ENCODE peak calls at places on chromosome 18, in six cellular contexts. One of them, this sample, is unnamed.
A peak's percentile ranks its signal among the peaks of the same experiment; 100 is the strongest.

GRCh38 chr18:78972385-78972918 is 7.2 kb upstream of the SALL3 start:
- DNase-seq in fibroblast of villous mesenchyme: no peak
- DNase-seq in Peyer's patch: no peak
- DNase-seq in spleen: no peak
- DNase-seq in AG10803: no peak
- DNase-seq in astrocyte of the cerebellum: no peak
- DNase-seq in this sample: no peak

GRCh38 chr18:42414756-42415454 is 459.9 kb downstream of the PIK3C3 start:
- DNase-seq in fibroblast of villous mesenchyme: peak; percentile 91
- DNase-seq in Peyer's patch: no peak
- DNase-seq in spleen: no peak
- DNase-seq in AG10803: peak; percentile 17
- DNase-seq in astrocyte of the cerebellum: peak; percentile 65
- DNase-seq in this sample: no peak

GRCh38 chr18:42654561-42654960 is 460.9 kb downstream of the RIT2 start:
- DNase-seq in fibroblast of villous mesenchyme: no peak
- DNase-seq in Peyer's patch: no peak
- DNase-seq in spleen: no peak
- DNase-seq in AG10803: no peak
- DNase-seq in astrocyte of the cerebellum: no peak
- DNase-seq in this sample: no peak

GRCh38 chr18:10029711-10030110 is 115.9 kb downstream of the VAPA start:
- DNase-seq in fibroblast of villous mesenchyme: no peak
- DNase-seq in Peyer's patch: no peak
- DNase-seq in spleen: no peak
- DNase-seq in AG10803: no peak
- DNase-seq in astrocyte of the cerebellum: no peak
- DNase-seq in this sample: no peak

GRCh38 chr18:57925706-57926105 is 118.3 kb upstream of the NEDD4L start:
- DNase-seq in fibroblast of villous mesenchyme: peak; percentile 34
- DNase-seq in Peyer's patch: no peak
- DNase-seq in spleen: no peak
- DNase-seq in AG10803: peak; percentile 45
- DNase-seq in astrocyte of the cerebellum: peak; percentile 9
- DNase-seq in this sample: peak; percentile 24

GRCh38 chr18:23743733-23744333 is 54.6 kb downstream of the LAMA3 start:
- DNase-seq in fibroblast of villous mesenchyme: no peak
- DNase-seq in Peyer's patch: no peak
- DNase-seq in spleen: no peak
- DNase-seq in AG10803: no peak
- DNase-seq in astrocyte of the cerebellum: no peak
- DNase-seq in this sample: no peak

GRCh38 chr18:62531931-62532330 is 9.1 kb downstream of the ZCCHC2 start:
- DNase-seq in fibroblast of villous mesenchyme: no peak
- DNase-seq in Peyer's patch: no peak
- DNase-seq in spleen: no peak
- DNase-seq in AG10803: no peak
- DNase-seq in astrocyte of the cerebellum: no peak
- DNase-seq in this sample: no peak

GRCh38 chr18:3305354-3305762 is 43.4 kb downstream of the MYL12B start:
- DNase-seq in fibroblast of villous mesenchyme: peak; percentile 99
- DNase-seq in Peyer's patch: no peak
- DNase-seq in spleen: no peak
- DNase-seq in AG10803: peak; percentile 95
- DNase-seq in astrocyte of the cerebellum: peak; percentile 96
- DNase-seq in this sample: peak; percentile 93

GRCh38 chr18:3151379-3152264 is 68.1 kb downstream of the MYOM1 start:
- DNase-seq in fibroblast of villous mesenchyme: peak; percentile 50
- DNase-seq in Peyer's patch: no peak
- DNase-seq in spleen: no peak
- DNase-seq in AG10803: peak; percentile 32
- DNase-seq in astrocyte of the cerebellum: peak; percentile 9
- DNase-seq in this sample: no peak

GRCh38 chr18:8501044-8501443 is 108.2 kb upstream of the RAB12 start:
- DNase-seq in fibroblast of villous mesenchyme: peak; percentile 59
- DNase-seq in Peyer's patch: no peak
- DNase-seq in spleen: no peak
- DNase-seq in AG10803: no peak
- DNase-seq in astrocyte of the cerebellum: no peak
- DNase-seq in this sample: no peak

GRCh38 chr18:25349926-25350560 is 1.9 kb downstream of the ZNF521 start:
- DNase-seq in fibroblast of villous mesenchyme: peak; percentile 4
- DNase-seq in Peyer's patch: no peak
- DNase-seq in spleen: peak; percentile 75
- DNase-seq in AG10803: peak; percentile 15
- DNase-seq in astrocyte of the cerebellum: no peak
- DNase-seq in this sample: no peak

GRCh38 chr18:75200071-75200470 is 8.9 kb downstream of the PTGR3 start:
- DNase-seq in fibroblast of villous mesenchyme: no peak
- DNase-seq in Peyer's patch: no peak
- DNase-seq in spleen: no peak
- DNase-seq in AG10803: no peak
- DNase-seq in astrocyte of the cerebellum: no peak
- DNase-seq in this sample: no peak

GRCh38 chr18:6650063-6650462 is 79.5 kb upstream of the ARHGAP28 start:
- DNase-seq in fibroblast of villous mesenchyme: no peak
- DNase-seq in Peyer's patch: no peak
- DNase-seq in spleen: no peak
- DNase-seq in AG10803: no peak
- DNase-seq in astrocyte of the cerebellum: no peak
- DNase-seq in this sample: no peak

GRCh38 chr18:12086249-12086648 is 7.4 kb upstream of the ANKRD62 start:
- DNase-seq in fibroblast of villous mesenchyme: no peak
- DNase-seq in Peyer's patch: no peak
- DNase-seq in spleen: peak; percentile 74
- DNase-seq in AG10803: no peak
- DNase-seq in astrocyte of the cerebellum: no peak
- DNase-seq in this sample: no peak

GRCh38 chr18:69957071-69957620 is 9.5 kb upstream of the CD226 start:
- DNase-seq in fibroblast of villous mesenchyme: no peak
- DNase-seq in Peyer's patch: no peak
- DNase-seq in spleen: no peak
- DNase-seq in AG10803: no peak
- DNase-seq in astrocyte of the cerebellum: no peak
- DNase-seq in this sample: no peak

GRCh38 chr18:50627594-50628542 is 68.0 kb downstream of the MAPK4 start:
- DNase-seq in fibroblast of villous mesenchyme: no peak
- DNase-seq in Peyer's patch: no peak
- DNase-seq in spleen: no peak
- DNase-seq in AG10803: no peak
- DNase-seq in astrocyte of the cerebellum: no peak
- DNase-seq in this sample: no peak

GRCh38 chr18:51933903-51934302 is 406.1 kb upstream of the DCC start:
- DNase-seq in fibroblast of villous mesenchyme: no peak
- DNase-seq in Peyer's patch: no peak
- DNase-seq in spleen: no peak
- DNase-seq in AG10803: no peak
- DNase-seq in astrocyte of the cerebellum: no peak
- DNase-seq in this sample: no peak

GRCh38 chr18:48790226-48790863 is 160.4 kb downstream of the SMAD7 start:
- DNase-seq in fibroblast of villous mesenchyme: no peak
- DNase-seq in Peyer's patch: no peak
- DNase-seq in spleen: peak; percentile 77
- DNase-seq in AG10803: no peak
- DNase-seq in astrocyte of the cerebellum: no peak
- DNase-seq in this sample: no peak

GRCh38 chr18:32770181-32770650 is 2.6 kb downstream of the KLHL14 start:
- DNase-seq in fibroblast of villous mesenchyme: no peak
- DNase-seq in Peyer's patch: peak; percentile 59
- DNase-seq in spleen: peak; percentile 85
- DNase-seq in AG10803: no peak
- DNase-seq in astrocyte of the cerebellum: no peak
- DNase-seq in this sample: no peak

GRCh38 chr18:79197531-79197930 is 128.3 kb downstream of the ATP9B start:
- DNase-seq in fibroblast of villous mesenchyme: no peak
- DNase-seq in Peyer's patch: no peak
- DNase-seq in spleen: no peak
- DNase-seq in AG10803: no peak
- DNase-seq in astrocyte of the cerebellum: no peak
- DNase-seq in this sample: no peak

GRCh38 chr18:31399336-31400032 is 22.9 kb downstream of the DSG4 start:
- DNase-seq in fibroblast of villous mesenchyme: no peak
- DNase-seq in Peyer's patch: no peak
- DNase-seq in spleen: no peak
- DNase-seq in AG10803: no peak
- DNase-seq in astrocyte of the cerebellum: peak; percentile 60
- DNase-seq in this sample: no peak

GRCh38 chr18:23495723-23496440 is 7.4 kb upstream of the RMC1 start:
- DNase-seq in fibroblast of villous mesenchyme: no peak
- DNase-seq in Peyer's patch: no peak
- DNase-seq in spleen: no peak
- DNase-seq in AG10803: no peak
- DNase-seq in astrocyte of the cerebellum: no peak
- DNase-seq in this sample: no peak

GRCh38 chr18:23693849-23694248 is 4.6 kb downstream of the LAMA3 start:
- DNase-seq in fibroblast of villous mesenchyme: no peak
- DNase-seq in Peyer's patch: no peak
- DNase-seq in spleen: no peak
- DNase-seq in AG10803: no peak
- DNase-seq in astrocyte of the cerebellum: no peak
- DNase-seq in this sample: no peak

GRCh38 chr18:79906706-79907105 is 44.7 kb downstream of the SLC66A2 start:
- DNase-seq in fibroblast of villous mesenchyme: no peak
- DNase-seq in Peyer's patch: no peak
- DNase-seq in spleen: no peak
- DNase-seq in AG10803: no peak
- DNase-seq in astrocyte of the cerebellum: no peak
- DNase-seq in this sample: no peak

GRCh38 chr18:49447810-49448745 is 12.4 kb downstream of the DYM start:
- DNase-seq in fibroblast of villous mesenchyme: peak; percentile 77
- DNase-seq in Peyer's patch: no peak
- DNase-seq in spleen: no peak
- DNase-seq in AG10803: peak; percentile 70
- DNase-seq in astrocyte of the cerebellum: peak; percentile 32
- DNase-seq in this sample: no peak

GRCh38 chr18:62710417-62710816 is 4.9 kb upstream of the PHLPP1 start:
- DNase-seq in fibroblast of villous mesenchyme: peak; percentile 23
- DNase-seq in Peyer's patch: no peak
- DNase-seq in spleen: no peak
- DNase-seq in AG10803: peak; percentile 58
- DNase-seq in astrocyte of the cerebellum: no peak
- DNase-seq in this sample: no peak

GRCh38 chr18:5890261-5890605 is 5.1 kb downstream of the TMEM200C start:
- DNase-seq in fibroblast of villous mesenchyme: no peak
- DNase-seq in Peyer's patch: no peak
- DNase-seq in spleen: no peak
- DNase-seq in AG10803: no peak
- DNase-seq in astrocyte of the cerebellum: no peak
- DNase-seq in this sample: no peak

DNA sequence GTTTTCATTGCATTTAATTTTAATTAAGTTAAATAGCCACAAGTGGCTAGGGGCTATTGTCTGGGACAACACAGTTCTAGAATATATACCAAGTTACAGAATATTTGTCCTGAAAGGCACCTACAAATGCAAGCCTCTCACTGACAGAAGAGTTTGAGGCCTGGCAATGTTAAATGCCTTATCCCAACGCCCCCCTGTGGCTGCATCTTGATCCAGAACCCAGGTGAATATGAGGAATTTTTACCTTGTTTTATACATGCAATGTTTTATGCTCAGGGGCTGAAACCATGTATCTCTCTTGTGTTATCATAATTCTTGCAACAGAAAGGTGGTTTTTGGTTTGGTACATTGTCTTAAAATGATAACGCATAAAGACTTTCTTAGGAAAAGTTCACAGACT is 71.8 kb upstream of the SEC11C start:
- DNase-seq in fibroblast of villous mesenchyme: peak; percentile 48
- DNase-seq in Peyer's patch: peak; percentile 31
- DNase-seq in spleen: no peak
- DNase-seq in AG10803: no peak
- DNase-seq in astrocyte of the cerebellum: no peak
- DNase-seq in this sample: no peak
- TF ChIP-seq CTCF in fibroblast of villous mesenchyme: peak; percentile 64
- TF ChIP-seq CTCF in Peyer's patch: peak; percentile 21
- TF ChIP-seq CTCF in spleen: peak; percentile 4
- TF ChIP-seq CTCF in AG10803: peak; percentile 44
- TF ChIP-seq CTCF in astrocyte of the cerebellum: peak; percentile 61
- TF ChIP-seq CTCF in this sample: peak; percentile 63

DNA sequence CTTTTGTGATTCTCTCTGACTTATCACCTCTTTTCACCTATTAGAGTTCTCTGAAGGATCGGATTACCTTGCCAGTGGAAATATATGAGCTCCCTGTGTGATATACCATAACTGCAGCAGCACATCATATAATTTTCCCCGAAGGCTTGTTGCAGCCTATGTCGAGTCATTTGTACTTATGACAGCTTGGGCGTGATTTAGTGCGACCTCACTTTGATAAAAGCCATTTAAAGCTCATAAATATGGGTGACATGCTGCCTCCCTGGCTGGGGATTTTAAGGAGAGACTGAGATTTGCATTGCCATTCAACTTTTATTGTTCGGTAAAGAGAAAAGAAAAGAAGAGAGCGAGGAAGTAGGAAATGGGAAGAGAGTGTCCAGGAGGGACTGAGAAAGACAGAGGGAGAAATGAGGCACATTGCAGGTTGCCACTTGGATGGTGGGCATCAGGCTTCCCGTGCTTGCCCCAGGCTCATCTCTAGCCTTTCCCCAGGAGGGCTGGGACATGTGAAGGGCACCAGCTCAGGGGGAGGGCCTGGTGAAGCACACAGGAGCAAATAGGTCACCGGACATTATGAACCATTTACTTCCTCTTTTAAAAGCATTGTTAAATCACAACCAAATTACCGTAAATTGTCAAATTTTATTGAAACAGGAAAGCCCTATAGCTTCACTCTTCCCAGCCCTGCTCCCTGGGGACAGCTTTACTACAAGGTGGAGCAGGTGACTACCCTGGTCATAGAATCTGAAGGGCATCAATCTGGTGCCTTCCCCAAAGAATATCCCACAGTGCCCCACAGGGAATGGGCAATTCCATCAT is 161.3 kb downstream of the SETBP1 start:
- DNase-seq in fibroblast of villous mesenchyme: no peak
- DNase-seq in Peyer's patch: peak; percentile 21
- DNase-seq in spleen: no peak
- DNase-seq in AG10803: no peak
- DNase-seq in astrocyte of the cerebellum: no peak
- DNase-seq in this sample: no peak
- H3K4me3 ChIP-seq in fibroblast of villous mesenchyme: no peak overlapping the region
- H3K4me3 ChIP-seq in Peyer's patch: no peak overlapping the region
- H3K4me3 ChIP-seq in spleen: no peak overlapping the region
- H3K4me3 ChIP-seq in AG10803: no peak overlapping the region
- H3K4me3 ChIP-seq in astrocyte of the cerebellum: no peak overlapping the region
- H3K4me3 ChIP-seq in this sample: no peak overlapping the region

DNA sequence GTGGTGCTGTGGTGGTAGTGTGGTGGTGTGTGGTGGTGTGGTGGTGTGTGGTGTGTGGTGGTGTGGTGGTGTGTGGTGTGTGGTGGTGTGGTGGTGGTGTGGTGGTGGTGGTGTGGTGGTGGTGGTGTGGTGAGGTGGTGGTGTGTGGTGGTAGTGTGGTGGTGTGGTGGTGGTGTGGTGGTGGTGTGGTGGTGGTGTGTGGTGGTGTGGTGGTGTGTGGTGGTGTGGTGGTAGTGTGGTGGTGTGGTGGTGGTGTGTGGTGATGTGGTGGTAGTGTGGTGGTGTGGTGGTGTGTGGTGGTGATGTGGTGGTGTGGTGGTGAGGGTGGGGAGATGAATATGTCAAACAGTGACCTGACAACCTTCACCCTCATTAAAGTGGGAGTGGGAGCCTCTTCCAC is 55.6 kb upstream of the DLGAP1 start:
- DNase-seq in fibroblast of villous mesenchyme: no peak
- DNase-seq in Peyer's patch: no peak
- DNase-seq in spleen: no peak
- DNase-seq in AG10803: peak; percentile 5
- DNase-seq in astrocyte of the cerebellum: no peak
- DNase-seq in this sample: no peak
- TF ChIP-seq CTCF in fibroblast of villous mesenchyme: no peak
- TF ChIP-seq CTCF in Peyer's patch: no peak
- TF ChIP-seq CTCF in spleen: no peak
- TF ChIP-seq CTCF in AG10803: no peak
- TF ChIP-seq CTCF in astrocyte of the cerebellum: no peak
- TF ChIP-seq CTCF in this sample: no peak

GRCh38 chr18:29811519-29811918 is 1231.0 kb downstream of the DSC3 start:
- DNase-seq in fibroblast of villous mesenchyme: no peak
- DNase-seq in Peyer's patch: no peak
- DNase-seq in spleen: no peak
- DNase-seq in AG10803: no peak
- DNase-seq in astrocyte of the cerebellum: no peak
- DNase-seq in this sample: no peak
- H3K4me3 ChIP-seq in fibroblast of villous mesenchyme: no peak overlapping the region
- H3K4me3 ChIP-seq in Peyer's patch: no peak overlapping the region
- H3K4me3 ChIP-seq in spleen: no peak overlapping the region
- H3K4me3 ChIP-seq in AG10803: no peak overlapping the region
- H3K4me3 ChIP-seq in astrocyte of the cerebellum: no peak overlapping the region
- H3K4me3 ChIP-seq in this sample: no peak overlapping the region